ENCODE peak calls at places on chromosomes 5 and 9, in five cellular contexts. P, Q, L, F and E are unnamed samples.

GRCh38 chr9:15401266-15401665 is 21.4 kb upstream of the SNAPC3 start:
- DNase-seq in P (no peak), L (no peak), F (no peak), Q (no peak), E (no peak)

GRCh38 chr5:12272389-12272788 is 368.1 kb upstream of the CTNND2 start:
- DNase-seq in F (no peak), L (no peak), P (no peak), Q (no peak), E (no peak)

GRCh38 chr5:146962801-146963355 is 84.3 kb upstream of the PPP2R2B start:
- DNase-seq in F (no peak), P (peak; percentile 9), L (no peak), Q (peak; percentile 11), E (peak; percentile 8)

GRCh38 chr9:2359821-2360220 is 261.8 kb upstream of the VLDLR start:
- DNase-seq in F (no peak), P (no peak), Q (no peak), L (no peak), E (no peak)

GRCh38 chr5:142325677-142326479 is 1.1 kb upstream of the SPRY4 start:
- DNase-seq in P (peak; percentile 95), Q (peak; percentile 73), L (peak; percentile 16), F (no peak), E (peak; percentile 43)

GRCh38 chr9:15155323-15155722 is 151.7 kb downstream of the TTC39B start:
- DNase-seq in P (no peak), L (no peak), F (no peak), Q (no peak), E (no peak)

GRCh38 chr9:112135706-112136105 is 39.4 kb downstream of the SUSD1 start:
- DNase-seq in L (no peak), F (no peak), P (no peak), Q (no peak), E (no peak)

GRCh38 chr5:6634327-6634713 is 1.1 kb downstream of the SRD5A1 start:
- DNase-seq in P (peak; percentile 30), F (no peak), L (no peak), Q (no peak), E (peak; percentile 37)

GRCh38 chr9:131827821-131828369 is 88.0 kb upstream of the RAPGEF1 start:
- DNase-seq in Q (no peak), L (no peak), P (no peak), F (no peak), E (no peak)

GRCh38 chr5:145792840-145793239 is 42.3 kb downstream of the PRELID2 start:
- DNase-seq in Q (no peak), P (no peak), L (no peak), F (no peak), E (no peak)

GRCh38 chr9:76143834-76144233 is 250.4 kb downstream of the RFK start:
- DNase-seq in F (no peak), Q (no peak), P (no peak), L (no peak), E (no peak)

GRCh38 chr9:70506159-70506558 is 91.7 kb upstream of the KLF9 start:
- DNase-seq in F (no peak), P (peak; percentile 56), L (no peak), Q (peak; percentile 28), E (no peak)

GRCh38 chr9:89676281-89676680 is 71.5 kb downstream of the GADD45G start:
- DNase-seq in F (no peak), Q (no peak), L (no peak), P (no peak), E (no peak)

GRCh38 chr9:91379461-91379860 is 17.7 kb upstream of the AUH start:
- DNase-seq in P (peak; percentile 39), F (no peak), Q (no peak), L (no peak), E (no peak)

GRCh38 chr9:88818495-88819201 is 172.6 kb upstream of the S1PR3 start:
- DNase-seq in Q (peak; percentile 89), F (no peak), L (no peak), P (peak; percentile 86), E (peak; percentile 64)

GRCh38 chr5:71937906-71938698 is 169.2 kb upstream of the MAP1B start:
- DNase-seq in Q (no peak), L (no peak), P (no peak), F (no peak), E (no peak)

GRCh38 chr5:18465833-18466681 is 831.8 kb downstream of the TAF11L14 start:
- DNase-seq in F (peak; percentile 9), P (peak; percentile 2), L (no peak), Q (no peak), E (peak; percentile 2)

GRCh38 chr5:102759289-102759688 is 4.2 kb downstream of the PAM start:
- DNase-seq in P (no peak), F (no peak), L (no peak), Q (no peak), E (no peak)

GRCh38 chr9:137068539-137069507 is 1.5 kb downstream of the SAPCD2 start:
- DNase-seq in L (no peak), Q (no peak), P (no peak), F (no peak), E (no peak)

GRCh38 chr5:105639068-105639467 is 2031.7 kb downstream of the EFNA5 start:
- DNase-seq in L (no peak), Q (no peak), P (no peak), F (no peak), E (no peak)

GRCh38 chr5:120146787-120147186 is 317.3 kb upstream of the PRR16 start:
- DNase-seq in L (no peak), Q (peak; percentile 12), P (peak; percentile 37), F (no peak), E (no peak)

GRCh38 chr9:89718176-89718575 is 113.4 kb downstream of the GADD45G start:
- DNase-seq in Q (no peak), F (no peak), L (no peak), P (no peak), E (no peak)

GRCh38 chr5:164597293-164597900 is 1092.0 kb downstream of the MAT2B start:
- DNase-seq in Q (no peak), L (no peak), P (no peak), F (no peak), E (no peak)

GRCh38 chr5:138974227-138975063 is 99.3 kb upstream of the LRRTM2 start:
- DNase-seq in L (no peak), F (no peak), P (peak; percentile 78), Q (peak; percentile 49), E (peak; percentile 48)

GRCh38 chr9:122986010-122986409 is 45.2 kb downstream of the RABGAP1 start:
- DNase-seq in Q (no peak), F (no peak), P (no peak), L (no peak), E (no peak)

GRCh38 chr9:35000535-35001284 is 11.2 kb downstream of the DNAJB5 start:
- DNase-seq in L (no peak), F (no peak), Q (peak; percentile 65), P (peak; percentile 71), E (peak; percentile 87)

GRCh38 chr5:123485275-123485674 is 26.7 kb upstream of the CSNK1G3 start:
- DNase-seq in Q (no peak), L (no peak), F (no peak), P (no peak), E (no peak)

GRCh38 chr9:93028448-93029006 is 30.0 kb upstream of the SUSD3 start:
- DNase-seq in Q (no peak), F (peak; percentile 69), P (no peak), L (peak; percentile 74), E (no peak)

GRCh38 chr9:95373069-95373681 is 55.7 kb upstream of the FANCC start:
- DNase-seq in L (no peak), Q (no peak), P (no peak), F (no peak), E (no peak)

GRCh38 chr9:137461663-137462395 is 2.7 kb upstream of the NSMF start:
- DNase-seq in F (peak; percentile 79), P (no peak), L (peak; percentile 98), Q (peak; percentile 52), E (peak; percentile 67)